ENCODE peak calls at places on chromosomes 4 and X, in five cellular contexts. Q, C, W, S and H are unnamed samples.

GRCh38 chrX:137034508-137034872 is 695 bp upstream of the GPR101 start:
- DNase-seq in S (no peak), W (no peak), Q (no peak), C (no peak), H (no peak)

GRCh38 chrX:101410461-101410860 is 2.4 kb downstream of the HNRNPH2 start:
- DNase-seq in C (no peak), S (no peak), Q (no peak), W (no peak), H (no peak)

GRCh38 chrX:426881-427280 is 40.2 kb upstream of the PPP2R3B start:
- DNase-seq in S (no peak), Q (no peak), C (no peak), W (no peak), H (no peak)

GRCh38 chrX:100745806-100746537 is 14.1 kb upstream of the SYTL4 start:
- DNase-seq in S (no peak), W (no peak), C (peak), Q (peak), H (no peak)

GRCh38 chr4:174764105-174764729 is 64.8 kb downstream of the GLRA3 start:
- DNase-seq in C (no peak), W (no peak), S (no peak), Q (peak), H (no peak)

GRCh38 chrX:85963736-85964135 is 83.6 kb downstream of the CHM start:
- DNase-seq in C (no peak), W (no peak), S (no peak), Q (no peak), H (no peak)

GRCh38 chr4:81577392-81577791 is 105.7 kb upstream of the RASGEF1B start:
- DNase-seq in C (no peak), Q (no peak), S (no peak), W (no peak), H (no peak)

GRCh38 chr4:145203400-145203799 is 23.0 kb upstream of the OTUD4 start:
- DNase-seq in Q (no peak), W (no peak), C (no peak), S (no peak), H (no peak)

GRCh38 chrX:108034725-108035124 is 10.1 kb upstream of the VSIG1 start:
- DNase-seq in Q (no peak), S (no peak), C (no peak), W (no peak), H (no peak)

GRCh38 chrX:50691820-50692219 is 122.2 kb downstream of the SHROOM4 start:
- DNase-seq in Q (peak), W (peak), C (no peak), S (no peak), H (no peak)

DNA sequence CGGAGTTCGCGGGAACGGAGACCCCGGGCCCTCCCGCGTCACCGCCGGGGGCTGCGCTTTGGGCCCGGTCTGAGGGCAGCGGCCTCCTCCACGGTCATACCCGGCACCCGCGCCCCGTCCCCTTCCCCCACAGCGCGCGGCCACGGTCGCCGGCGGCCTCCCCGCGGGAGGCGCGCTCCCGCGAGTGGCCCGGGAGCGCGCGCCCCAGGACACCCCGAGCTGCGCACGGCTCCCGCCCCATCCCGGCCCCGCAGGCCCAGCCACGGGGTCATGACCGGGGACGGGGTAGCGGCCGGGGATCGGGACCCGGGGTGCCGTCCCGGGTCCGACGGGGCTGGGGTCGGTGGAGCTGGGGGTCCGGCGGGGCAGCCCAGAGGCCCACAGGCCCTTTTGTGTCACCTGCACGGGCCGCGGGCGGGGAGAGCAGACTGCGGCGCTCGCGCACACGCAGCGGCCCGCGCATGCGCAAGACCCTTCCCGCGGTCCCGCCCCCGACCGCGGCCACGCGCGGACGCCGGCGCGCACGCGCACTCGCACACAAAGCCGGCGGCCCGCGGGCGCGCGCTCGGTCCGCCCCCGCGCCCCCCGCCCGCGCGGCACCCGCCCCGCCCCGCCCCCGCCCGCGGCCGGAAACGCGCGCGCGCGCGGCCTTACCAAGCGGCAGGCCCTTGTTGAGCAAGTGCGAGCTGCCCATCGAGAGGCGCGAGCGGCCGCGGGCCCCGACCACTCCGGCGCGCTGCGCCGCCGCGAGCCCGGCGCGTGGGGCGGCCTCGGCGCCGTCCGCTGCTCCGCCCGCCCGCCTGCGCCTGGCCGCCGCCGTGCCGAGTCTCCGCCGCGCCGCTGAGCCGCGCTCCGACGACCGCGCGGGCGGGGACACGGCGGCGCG is at the start of gene CTBP1:
- DNase-seq in S (peak), C (peak), W (peak), Q (peak), H (peak)
- TF ChIP-seq POLR2A in S (peak), C (peak), W (peak), Q (peak), H (peak)

DNA sequence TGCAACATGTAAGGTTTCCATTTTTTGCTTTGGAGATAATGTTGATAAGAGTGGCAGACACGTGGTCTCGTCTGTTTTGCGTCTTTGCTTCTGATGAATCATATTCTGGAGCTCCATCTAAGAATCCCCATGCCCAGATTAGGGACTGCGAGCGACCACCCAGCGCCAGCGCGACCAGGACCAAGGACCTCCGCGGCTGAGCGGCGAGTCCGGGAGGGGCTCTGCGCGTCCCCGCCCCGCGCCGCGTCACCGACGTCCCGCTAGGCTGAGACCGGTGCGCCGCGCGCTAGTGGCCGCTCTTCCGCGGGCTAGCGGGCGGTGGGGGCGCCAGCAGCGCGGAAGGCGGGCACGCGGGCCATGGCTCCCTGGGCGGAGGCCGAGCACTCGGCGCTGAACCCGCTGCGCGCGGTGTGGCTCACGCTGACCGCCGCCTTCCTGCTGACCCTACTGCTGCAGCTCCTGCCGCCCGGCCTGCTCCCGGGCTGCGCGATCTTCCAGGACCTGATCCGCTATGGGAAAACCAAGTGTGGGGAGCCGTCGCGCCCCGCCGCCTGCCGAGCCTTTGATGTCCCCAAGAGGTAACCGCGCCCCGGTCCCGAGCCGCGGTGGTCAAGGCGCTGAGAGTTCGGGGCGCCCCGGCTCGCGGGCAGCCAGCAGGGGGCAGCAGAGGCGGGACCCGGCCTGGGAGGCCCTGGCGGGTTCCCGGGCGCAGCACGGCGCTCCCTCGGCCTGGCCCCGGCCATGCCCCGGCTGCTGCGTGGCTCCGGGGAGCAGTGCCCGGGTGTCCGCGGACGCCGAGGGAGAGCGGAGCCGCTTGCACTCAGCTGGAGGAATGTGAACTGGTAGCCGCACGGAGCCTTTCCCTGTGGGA is at the start of gene SRD5A3:
- DNase-seq in C (peak), W (peak), Q (peak), S (peak), H (peak)
- TF ChIP-seq POLR2A in C (no peak), W (peak), Q (peak), S (no peak), H (peak)

GRCh38 chr4:146522098-146522861 is 540 bp upstream of the SLC10A7 start:
- DNase-seq in Q (peak), S (peak), C (peak), W (peak), H (peak)
- TF ChIP-seq POLR2A in Q (peak), S (no peak), C (peak), W (peak), H (no peak)

GRCh38 chrX:70436380-70436779 is 8.3 kb upstream of the DLG3 start:
- DNase-seq in W (no peak), S (no peak), Q (peak), C (no peak), H (no peak)

GRCh38 chrX:70434914-70435586 is 9.6 kb upstream of the DLG3 start:
- DNase-seq in C (peak), Q (peak), W (no peak), S (peak), H (no peak)

GRCh38 chrX:70433848-70434351 is 10.7 kb upstream of the DLG3 start:
- DNase-seq in C (peak), Q (peak), W (peak), S (peak), H (peak)

GRCh38 chrX:70432936-70433847 is 10.1 kb downstream of the GDPD2 start:
- DNase-seq in Q (peak), W (no peak), C (no peak), S (peak), H (no peak)

DNA sequence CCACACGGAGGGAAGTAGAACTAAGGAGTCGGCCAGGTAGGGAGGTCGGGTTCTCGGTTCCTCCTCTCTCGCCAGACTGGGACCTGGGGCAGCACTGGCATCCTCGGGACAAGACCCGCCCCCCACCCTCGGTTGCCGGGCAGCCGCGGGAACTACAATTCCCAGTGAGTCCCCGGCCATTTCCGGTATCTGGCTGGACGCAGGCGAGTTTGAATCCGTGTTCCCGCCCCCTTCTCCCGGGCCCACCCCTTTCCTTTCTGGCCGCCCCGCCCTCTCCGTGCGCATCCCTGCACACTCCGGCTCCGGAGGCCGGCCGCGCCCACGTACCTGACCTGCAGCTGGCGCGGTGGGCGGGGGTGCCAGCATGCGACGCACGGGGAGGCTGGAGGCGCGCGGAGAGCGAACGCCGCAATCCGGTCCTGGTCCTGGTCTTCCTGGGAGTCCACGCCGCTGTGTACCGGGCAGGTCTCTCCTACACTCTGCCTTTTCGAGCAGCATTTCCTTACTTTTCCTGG is 10.2 kb upstream of the DLG3 start:
- DNase-seq in W (peak), C (peak), Q (peak), S (peak), H (peak)
- TF ChIP-seq POLR2A in W (peak), C (no peak), Q (no peak), S (no peak), H (peak)

GRCh38 chrX:12955882-12956703 is 18.8 kb upstream of the TMSB4X start:
- DNase-seq in Q (peak), W (peak), S (peak), C (no peak), H (no peak)
- TF ChIP-seq POLR2A in Q (peak), W (no peak), S (no peak), C (no peak), H (no peak)

DNA sequence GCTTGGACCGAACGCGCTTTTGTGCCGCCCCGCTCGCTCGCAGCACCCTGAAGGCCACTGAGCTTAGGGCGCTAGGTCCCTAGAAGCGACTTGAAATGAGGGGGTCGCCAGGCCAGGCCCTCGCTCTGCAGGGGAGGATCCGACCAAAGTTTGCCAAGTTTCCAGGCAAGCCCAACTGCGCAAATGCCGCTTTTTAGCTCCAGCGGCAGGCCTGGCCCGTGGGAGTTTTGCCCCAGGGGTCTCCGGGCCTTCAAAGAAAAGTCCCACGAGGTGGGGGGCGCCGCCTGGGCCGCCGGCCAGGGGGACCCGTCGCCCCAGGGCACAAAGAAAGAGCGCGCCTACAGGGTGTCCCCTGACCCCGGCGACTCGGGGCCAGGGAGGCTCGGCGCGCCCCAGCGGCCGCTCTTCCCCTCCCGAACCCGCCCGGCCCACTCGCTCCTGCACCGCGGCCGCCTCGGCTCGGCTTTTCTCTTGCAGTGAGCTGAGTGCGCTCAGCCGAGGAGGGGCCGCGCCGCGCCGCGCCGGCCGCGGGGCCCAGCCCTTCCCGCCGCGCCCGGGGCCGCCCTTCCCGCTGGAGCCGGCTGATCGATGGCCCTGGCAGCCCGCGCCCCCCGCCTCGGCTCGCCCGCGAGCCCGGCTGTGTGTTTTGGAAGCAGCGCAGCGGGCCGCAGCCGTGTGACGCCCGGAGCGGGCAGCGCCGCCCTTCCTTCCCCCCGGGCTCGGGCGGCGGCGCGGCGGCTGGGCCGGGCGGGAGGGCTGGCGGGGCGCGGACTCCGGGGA is 788 bp upstream of the KLF3 start:
- DNase-seq in Q (peak), W (peak), S (no peak), C (peak), H (peak)
- TF ChIP-seq POLR2A in Q (peak), W (peak), S (no peak), C (peak), H (no peak)

DNA sequence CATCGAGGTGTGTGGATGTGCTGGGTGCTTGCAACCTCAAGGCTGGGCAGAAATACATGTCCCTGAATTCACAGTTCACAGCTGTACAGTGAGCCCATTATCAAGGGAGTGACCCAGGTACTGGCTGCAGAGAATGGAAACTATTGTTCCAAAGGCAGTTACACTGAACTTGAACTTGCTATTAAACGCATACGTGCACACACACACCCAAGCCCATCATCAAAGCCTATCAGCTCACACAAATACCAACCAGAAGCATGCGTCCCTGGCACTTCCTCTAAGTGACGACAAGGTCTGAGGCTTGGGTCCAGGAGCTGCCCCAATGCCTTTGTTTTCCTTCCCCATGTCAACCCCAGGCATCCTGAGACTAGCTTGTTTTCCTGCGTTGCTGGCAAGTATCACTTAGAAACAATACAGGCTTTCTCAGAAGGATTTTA is 88.6 kb downstream of the IRF2 start:
- DNase-seq in C (no peak), W (no peak), S (no peak), Q (no peak), H (no peak)
- TF ChIP-seq POLR2A in C (no peak), W (no peak), S (no peak), Q (no peak), H (no peak)

DNA sequence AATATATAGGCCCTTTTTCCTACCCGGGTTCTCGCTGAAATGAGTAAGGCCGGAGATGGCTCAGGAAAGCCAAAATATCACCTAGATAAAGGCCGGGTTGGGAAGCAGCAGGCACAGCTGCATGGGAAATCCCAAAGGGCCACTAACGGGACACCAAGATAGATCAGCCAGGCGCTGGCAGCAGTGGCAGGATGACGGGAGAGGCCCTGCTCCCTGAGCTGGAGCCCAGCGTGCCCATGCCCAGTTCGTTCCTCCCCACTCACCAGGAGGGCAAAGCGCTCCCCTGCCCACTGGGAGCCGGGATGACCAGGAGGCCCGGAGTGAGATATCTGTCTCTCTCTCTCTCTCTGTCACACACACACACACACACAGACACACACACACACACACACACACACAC is 109.8 kb downstream of the DCTD start:
- DNase-seq in S (no peak), Q (no peak), C (no peak), W (no peak), H (no peak)
- TF ChIP-seq POLR2A in S (no peak), Q (no peak), C (no peak), W (no peak), H (no peak)